ENCODE peak calls at places on chromosomes 12 and 14, in five cellular contexts. Y is H9, P is trophoblast cell, D is IMR-90, V is neuronal stem cell. B is an unnamed sample.

GRCh38 chr12:125983094-125983783 is 918.0 kb downstream of the AACS start:
- DNase-seq in D (no peak), V (peak; percentile 95), Y (peak; percentile 98), P (peak; percentile 90), B (no peak)

GRCh38 chr14:58964598-58964928 is 223.9 kb upstream of the DAAM1 start:
- DNase-seq in Y (no peak), P (no peak), V (no peak), D (no peak), B (no peak)

GRCh38 chr14:36215217-36215598 is 38.7 kb upstream of the PTCSC3 start:
- DNase-seq in D (no peak), Y (no peak), V (no peak), P (no peak), B (no peak)

GRCh38 chr14:51981218-51981854 is 8.0 kb upstream of the RTRAF start:
- DNase-seq in P (no peak), Y (no peak), V (no peak), D (no peak), B (no peak)

GRCh38 chr12:123050331-123050809 is 69.9 kb downstream of the ARL6IP4 start:
- DNase-seq in Y (no peak), D (peak; percentile 75), P (no peak), V (no peak), B (peak; percentile 88)

GRCh38 chr12:32512910-32513309 is 113.6 kb downstream of the FGD4 start:
- DNase-seq in V (no peak), P (no peak), D (no peak), Y (no peak), B (no peak)

GRCh38 chr14:98466807-98467206 is 805.2 kb downstream of the BCL11B start:
- DNase-seq in D (no peak), Y (no peak), P (no peak), V (no peak), B (no peak)

GRCh38 chr14:86673523-86673969 is 1143.6 kb downstream of the FLRT2 start:
- DNase-seq in P (no peak), Y (no peak), D (peak; percentile 1), V (no peak), B (no peak)

GRCh38 chr12:88597361-88597760 is 17.1 kb upstream of the KITLG start:
- DNase-seq in Y (no peak), D (no peak), P (no peak), V (no peak), B (no peak)

DNA sequence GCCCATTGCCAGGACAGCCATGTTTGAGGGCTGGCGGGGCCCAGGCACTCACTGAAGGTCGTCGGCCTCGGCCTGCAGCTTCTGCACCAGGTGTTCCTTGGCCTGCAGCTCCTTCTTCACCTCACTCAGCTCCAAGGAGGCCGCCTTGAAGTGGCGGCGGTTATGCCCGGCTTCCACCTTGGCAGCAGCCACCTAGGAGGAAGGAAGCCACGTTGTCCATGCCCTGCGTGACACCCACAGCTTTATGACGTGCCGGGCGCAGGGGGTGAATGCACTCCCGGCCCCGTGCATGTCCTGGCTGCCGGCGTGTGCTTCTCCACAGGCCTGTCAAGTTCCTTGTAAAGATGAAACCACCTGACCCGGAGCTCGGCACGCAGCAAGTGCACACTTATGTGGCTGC is 16.0 kb upstream of the ANKLE2 start:
- DNase-seq in P (no peak), D (no peak), Y (no peak), V (no peak), B (no peak)
- H4K8ac ChIP-seq in P (no peak overlapping the region), D (no peak overlapping the region), Y (no peak overlapping the region), V (no peak overlapping the region), B (no peak overlapping the region)

GRCh38 chr14:21025374-21026151 is 702 bp upstream of the NDRG2 start:
- DNase-seq in P (no peak), Y (peak; percentile 77), V (peak; percentile 31), D (no peak), B (no peak)
- H4K91ac ChIP-seq in P (peak overlapping the region; percentile 77), Y (no peak overlapping the region), V (no peak overlapping the region), D (no peak overlapping the region), B (no peak overlapping the region)

GRCh38 chr14:20031058-20031457 is 4.8 kb downstream of the OR4K13 start:
- DNase-seq in V (no peak), Y (no peak), P (no peak), D (no peak), B (no peak)
- H4K8ac ChIP-seq in V (no peak overlapping the region), Y (no peak overlapping the region), P (no peak overlapping the region), D (no peak overlapping the region), B (no peak overlapping the region)

GRCh38 chr14:91363776-91364523 is 53.7 kb downstream of the CCDC88C start:
- DNase-seq in D (no peak), V (no peak), Y (no peak), P (peak; percentile 9), B (no peak)
- H4K91ac ChIP-seq in D (no peak overlapping the region), V (peak overlapping the region; percentile 17), Y (no peak overlapping the region), P (no peak overlapping the region), B (no peak overlapping the region)